ENCODE peak calls at places on chromosome 3, in four cellular contexts. F is fibroblast of pulmonary artery; D is stimulated activated CD8-positive, alpha-beta memory T cell treated with anti-CD3 and anti-CD28 coated beads, Interleukin-4, amount 100 ng/mL, for 1 hour; J is CD4-positive, alpha-beta T cell. U is an unnamed sample.

GRCh38 chr3:184592411-184593200 is 31.0 kb downstream of the EPHB3 start:
- DNase-seq in F (peak), J (no peak), D (no peak), U (no peak)

GRCh38 chr3:59502806-59503205 is 453.0 kb upstream of the CFAP20DC start:
- DNase-seq in J (no peak), F (peak), D (no peak), U (peak)

GRCh38 chr3:174810256-174810655 is 48.9 kb upstream of the NAALADL2 start:
- DNase-seq in D (no peak), J (no peak), F (no peak), U (no peak)

GRCh38 chr3:183884097-183884436 is 613 bp downstream of the PARL start:
- DNase-seq in D (no peak), J (no peak), F (no peak), U (peak)

GRCh38 chr3:15629860-15630597 is 28.5 kb downstream of the BTD start:
- DNase-seq in J (peak), F (peak), D (peak), U (peak)

GRCh38 chr3:126509565-126510322 is 7.8 kb downstream of the UROC1 start:
- DNase-seq in J (no peak), D (no peak), F (no peak), U (no peak)

GRCh38 chr3:105807146-105807545 is 61.7 kb downstream of the CBLB start:
- DNase-seq in J (no peak), F (no peak), D (no peak), U (no peak)

GRCh38 chr3:11539218-11539617 is 104.5 kb downstream of the VGLL4 start:
- DNase-seq in F (no peak), J (no peak), D (no peak), U (no peak)

GRCh38 chr3:46208167-46208704 is at the start of gene CCR1:
- DNase-seq in D (peak), J (no peak), F (peak), U (peak)

GRCh38 chr3:123361019-123361418 is 87.9 kb downstream of the ADCY5 start:
- DNase-seq in D (no peak), F (no peak), J (no peak), U (no peak)

GRCh38 chr3:33165372-33165771 is 51.6 kb downstream of the CRTAP start:
- DNase-seq in J (no peak), D (no peak), F (no peak), U (no peak)

GRCh38 chr3:115165266-115165665 is 18.2 kb upstream of the ZBTB20 start:
- DNase-seq in J (peak), F (no peak), D (no peak), U (no peak)

GRCh38 chr3:48898383-48899234 is at the start of gene SLC25A20:
- DNase-seq in J (peak), D (peak), F (peak), U (peak)